ENCODE peak calls at places on chromosomes 1 and 21, in four cellular contexts. U is Panc1, K is A549, I is HCT116. Y is an unnamed sample.

GRCh38 chr1:200376521-200376920 is 33.3 kb downstream of the ZNF281 start:
- DNase-seq in U (no peak), K (no peak), I (no peak), Y (no peak)

GRCh38 chr21:25396135-25396711 is 211.1 kb downstream of the MRPL39 start:
- DNase-seq in U (no peak), K (no peak), I (no peak), Y (no peak)

GRCh38 chr1:183273300-183273699 is 87.2 kb downstream of the LAMC2 start:
- DNase-seq in U (no peak), K (no peak), I (no peak), Y (no peak)

GRCh38 chr1:8281843-8282509 is 35.9 kb upstream of the SLC45A1 start:
- DNase-seq in U (no peak), K (no peak), I (no peak), Y (no peak)

GRCh38 chr1:211326528-211327340 is at the start of gene TRAF5:
- DNase-seq in U (no peak), K (peak; percentile 37), I (no peak), Y (peak; percentile 83)

GRCh38 chr1:101178341-101178687 is 58.5 kb upstream of the S1PR1 start:
- DNase-seq in U (no peak), K (no peak), I (no peak), Y (no peak)

GRCh38 chr1:179589524-179589923 is 2.1 kb upstream of the TDRD5 start:
- DNase-seq in U (no peak), K (no peak), I (no peak), Y (no peak)

GRCh38 chr1:93446837-93447451 is 974 bp upstream of the FNBP1L start:
- DNase-seq in U (no peak), K (peak; percentile 6), I (no peak), Y (peak; percentile 22)

GRCh38 chr1:26970810-26971209 is 10.5 kb upstream of the KDF1 start:
- DNase-seq in U (no peak), K (no peak), I (no peak), Y (no peak)
- TF ChIP-seq REST in U (no peak), K (no peak), I (no peak), Y (no peak)

DNA sequence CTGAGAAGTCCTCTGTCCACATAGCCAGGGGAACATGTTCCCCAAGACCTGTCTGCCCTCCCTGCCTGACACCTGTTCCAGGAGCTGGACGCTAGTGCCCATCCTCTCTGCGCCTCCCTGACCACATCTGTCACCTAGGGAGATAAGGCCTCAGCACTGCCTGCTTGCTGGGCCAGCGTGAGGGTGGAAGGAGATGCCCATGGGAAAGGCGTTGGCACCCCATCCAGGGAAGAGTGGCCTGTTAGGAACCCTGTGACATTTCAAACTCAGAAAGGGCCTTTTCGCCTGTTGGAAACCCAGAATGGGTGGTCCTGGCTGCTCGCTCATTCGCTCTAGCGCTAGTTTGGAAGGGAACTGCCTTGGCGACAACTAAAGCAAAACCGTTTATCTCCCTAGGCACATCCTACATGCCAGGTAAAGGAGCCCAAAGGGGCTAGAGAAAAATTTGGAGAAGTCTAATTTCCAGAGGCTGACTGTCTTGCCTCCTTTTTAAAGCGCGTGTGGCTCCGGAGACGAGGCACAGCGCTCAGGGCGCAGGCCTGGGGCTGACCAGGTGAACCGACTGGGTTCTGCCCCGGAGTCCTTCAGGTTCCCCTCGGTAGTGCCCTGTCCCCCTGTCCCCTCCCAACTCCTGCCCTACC is 410 bp downstream of the ACTA1 start:
- DNase-seq in U (no peak), K (no peak), I (no peak), Y (no peak)
- H3K4me3 ChIP-seq in U (no peak overlapping the region), K (no peak overlapping the region), I (no peak overlapping the region), Y (peak overlapping the region; percentile 87)

GRCh38 chr1:221015159-221015558 is 135.9 kb downstream of the HLX start:
- DNase-seq in U (no peak), K (no peak), I (no peak), Y (no peak)
- TF ChIP-seq REST in U (no peak), K (no peak), I (no peak), Y (no peak)

GRCh38 chr1:3170566-3171453 is 101.8 kb downstream of the PRDM16 start:
- DNase-seq in U (no peak), K (no peak), I (no peak), Y (no peak)
- H3K4me3 ChIP-seq in U (no peak overlapping the region), K (no peak overlapping the region), I (no peak overlapping the region), Y (no peak overlapping the region)

GRCh38 chr1:44807364-44808062 is 362 bp upstream of the DYNLT4 start:
- DNase-seq in U (peak; percentile 95), K (peak; percentile 90), I (peak; percentile 98), Y (peak; percentile 90)
- TF ChIP-seq REST in U (no peak), K (no peak), I (no peak), Y (no peak)

GRCh38 chr1:10745886-10746455 is 50.5 kb downstream of the CASZ1 start:
- DNase-seq in U (no peak), K (no peak), I (no peak), Y (no peak)
- H3K4me3 ChIP-seq in U (no peak overlapping the region), K (no peak overlapping the region), I (no peak overlapping the region), Y (no peak overlapping the region)

GRCh38 chr1:215860833-215861232 is 293.7 kb downstream of the KCTD3 start:
- DNase-seq in U (no peak), K (no peak), I (no peak), Y (no peak)

GRCh38 chr1:215863796-215864195 is 296.7 kb downstream of the KCTD3 start:
- DNase-seq in U (no peak), K (no peak), I (no peak), Y (no peak)

DNA sequence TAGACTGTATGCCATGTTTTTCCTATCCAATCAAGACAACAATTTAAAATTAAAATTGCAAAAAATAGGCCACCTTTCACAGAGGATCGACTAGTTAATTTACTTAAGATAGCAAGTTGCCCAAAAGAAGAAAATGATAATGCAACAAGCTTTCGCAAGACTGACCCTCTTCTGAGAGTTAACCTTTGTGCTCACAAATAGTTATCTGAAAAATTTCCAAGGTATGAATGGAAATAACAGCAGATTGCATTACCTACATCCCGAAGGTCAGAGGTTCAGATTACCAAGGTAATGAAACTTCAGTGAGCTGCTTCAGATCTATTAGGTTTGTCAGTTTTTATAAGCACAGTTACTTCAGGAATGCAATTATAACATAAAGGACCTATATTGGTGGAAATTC is 298.0 kb downstream of the KCTD3 start:
- DNase-seq in U (no peak), K (no peak), I (no peak), Y (no peak)
- TF ChIP-seq REST in U (no peak), K (no peak), I (no peak), Y (no peak)

DNA sequence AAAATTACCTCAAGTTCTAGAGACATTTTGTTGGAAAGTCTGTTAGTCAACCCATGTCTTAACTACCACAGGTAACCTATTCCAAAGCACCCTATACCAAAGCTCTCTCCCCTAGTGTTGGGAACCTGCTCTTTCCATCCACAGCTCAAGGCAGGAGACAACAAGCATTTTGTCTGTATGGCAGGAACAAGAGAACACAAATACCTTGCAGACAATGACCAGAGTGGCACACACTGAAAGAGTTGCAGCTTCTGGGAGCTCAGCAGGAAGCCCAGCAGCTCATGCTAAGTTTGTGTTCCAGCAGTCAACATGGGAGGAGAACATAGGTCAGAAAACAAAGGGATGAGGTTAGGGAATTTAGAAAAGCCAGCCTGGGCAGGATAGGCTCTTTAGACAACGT is 300.8 kb downstream of the HHIPL2 start:
- DNase-seq in U (no peak), K (no peak), I (no peak), Y (peak; percentile 18)
- H3K4me3 ChIP-seq in U (no peak overlapping the region), K (no peak overlapping the region), I (no peak overlapping the region), Y (no peak overlapping the region)

GRCh38 chr1:26743426-26744059 is 44.2 kb upstream of the PIGV start:
- DNase-seq in U (no peak), K (no peak), I (no peak), Y (no peak)

GRCh38 chr1:26747048-26747447 is 40.7 kb upstream of the PIGV start:
- DNase-seq in U (no peak), K (no peak), I (no peak), Y (no peak)

GRCh38 chr1:26745191-26745590 is 42.6 kb upstream of the PIGV start:
- DNase-seq in U (no peak), K (no peak), I (no peak), Y (no peak)

GRCh38 chr1:26740958-26741357 is 45.1 kb downstream of the ARID1A start:
- DNase-seq in U (no peak), K (no peak), I (no peak), Y (no peak)

DNA sequence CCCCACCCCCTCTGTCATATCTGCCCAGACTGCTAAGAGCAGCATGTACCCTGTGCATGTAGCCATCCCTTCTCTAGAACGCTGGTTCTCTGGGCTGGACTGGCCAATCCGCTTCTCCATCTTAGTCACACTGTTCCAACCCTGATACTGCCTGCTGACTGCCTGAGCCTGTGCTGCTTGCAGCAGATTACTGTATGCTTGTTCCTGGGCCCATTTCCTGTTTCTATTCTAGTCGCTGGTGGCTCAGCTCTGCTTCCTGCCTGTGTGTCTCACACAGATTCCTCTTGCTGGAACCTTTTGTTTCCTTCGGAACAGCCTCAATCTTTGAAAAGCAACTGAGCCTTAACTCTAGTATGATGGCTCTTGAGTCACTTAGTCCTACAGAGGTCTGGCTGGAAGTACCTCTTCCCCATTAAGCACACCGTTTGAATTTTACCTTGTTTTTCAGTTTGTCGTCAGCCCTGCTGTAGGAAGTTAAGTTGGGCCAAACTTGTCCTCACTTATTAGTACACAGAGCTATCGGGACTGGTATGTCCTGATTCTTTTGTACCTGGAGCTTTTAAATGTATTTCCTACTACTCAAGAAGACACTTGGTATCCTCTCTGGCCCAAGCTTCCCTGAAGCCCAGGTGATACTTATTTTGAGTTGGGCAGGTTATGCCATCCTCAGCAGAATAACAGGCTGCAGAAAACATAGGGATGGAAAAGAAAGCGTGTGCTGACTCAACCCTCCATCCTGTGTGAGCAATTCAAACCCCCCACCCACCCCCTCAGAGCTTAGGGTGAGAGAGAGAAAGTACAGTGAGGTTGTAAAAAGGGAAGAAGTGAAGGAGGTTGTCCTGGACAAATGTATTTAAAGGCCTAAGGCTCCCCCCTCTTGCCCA is 43.4 kb upstream of the PIGV start:
- DNase-seq in U (peak; percentile 81), K (no peak), I (peak; percentile 66), Y (peak; percentile 92)
- TF ChIP-seq REST in U (no peak), K (no peak), I (no peak), Y (no peak)